ENCODE peak calls at places on chromosomes 2 and 18, in six cellular contexts. V is stimulated activated CD8-positive, alpha-beta memory T cell treated with anti-CD3 and anti-CD28 coated beads, Interleukin-7, amount 100 ng/mL, for 4 hours; I is prostate gland; P is uterus; H is GM20000; Q is Right ventricle myocardium superior. Z is an unnamed sample.

GRCh38 chr18:62018034-62018760 is 125.4 kb upstream of the RNF152 start:
- DNase-seq in V (no peak), I (peak), P (peak), Q (peak), H (no peak), Z (no peak)

GRCh38 chr2:28767367-28767766 is 15.7 kb downstream of the PPP1CB start:
- DNase-seq in H (no peak), I (no peak), V (no peak), P (no peak), Q (no peak), Z (no peak)

GRCh38 chr2:239396881-239397681 is 3.7 kb downstream of the HDAC4 start:
- DNase-seq in H (no peak), Q (peak), V (no peak), P (peak), I (peak), Z (peak)

GRCh38 chr2:164737612-164738081 is 104.0 kb downstream of the COBLL1 start:
- DNase-seq in H (peak), Q (peak), P (peak), I (peak), V (no peak), Z (no peak)

GRCh38 chr2:64650722-64651338 is 2.9 kb downstream of the SERTAD2 start:
- DNase-seq in H (no peak), V (no peak), I (no peak), P (no peak), Q (no peak), Z (no peak)

GRCh38 chr2:10405441-10405840 is 42.7 kb downstream of the ODC1 start:
- DNase-seq in H (no peak), V (no peak), I (peak), Q (peak), P (peak), Z (no peak)

GRCh38 chr2:214019229-214019972 is 391.5 kb upstream of the VWC2L start:
- DNase-seq in I (no peak), V (no peak), P (no peak), H (no peak), Q (peak), Z (no peak)

GRCh38 chr2:200422071-200422470 is 87.8 kb downstream of the KCTD18 start:
- DNase-seq in I (no peak), Q (no peak), H (no peak), P (no peak), V (no peak), Z (no peak)

GRCh38 chr2:32678825-32679224 is 51.0 kb downstream of the TTC27 start:
- DNase-seq in P (no peak), Q (no peak), I (no peak), V (no peak), H (no peak), Z (no peak)

GRCh38 chr2:86302320-86302719 is 35.1 kb downstream of the REEP1 start:
- DNase-seq in H (no peak), V (no peak), Q (no peak), P (no peak), I (no peak), Z (no peak)